ENCODE peak calls at places on chromosomes 6 and 20, in five cellular contexts. B is GM12878, A is SK-N-SH, T is HepG2, H is K562. O is an unnamed sample.

GRCh38 chr6:159805418-159806020 is 5.4 kb downstream of the PNLDC1 start:
- DNase-seq in H (no peak), A (no peak), B (no peak), T (no peak), O (no peak)

GRCh38 chr20:4076671-4077070 is 61.3 kb upstream of the RNF24 start:
- DNase-seq in T (no peak), H (no peak), A (no peak), B (no peak), O (peak)

GRCh38 chr6:154958469-154958868 is 36.6 kb upstream of the TIAM2 start:
- DNase-seq in T (no peak), H (no peak), A (no peak), B (no peak), O (no peak)

GRCh38 chr6:154319231-154319858 is 37.3 kb downstream of the IPCEF1 start:
- DNase-seq in T (no peak), A (peak), B (no peak), H (no peak), O (no peak)

GRCh38 chr6:28751514-28751913 is 172.3 kb downstream of the TRIM27 start:
- DNase-seq in A (no peak), H (no peak), T (no peak), B (no peak), O (no peak)

GRCh38 chr6:83708970-83709747 is at the start of gene SNAP91:
- DNase-seq in T (no peak), H (no peak), A (peak), B (no peak), O (peak)

GRCh38 chr20:42024653-42025052 is 406.5 kb upstream of the CHD6 start:
- DNase-seq in T (no peak), B (no peak), A (no peak), H (no peak), O (peak)

GRCh38 chr20:17036546-17036945 is 190.3 kb upstream of the PCSK2 start:
- DNase-seq in B (no peak), A (no peak), H (no peak), T (no peak), O (no peak)

GRCh38 chr6:89508755-89509563 is 76.0 kb downstream of the ANKRD6 start:
- DNase-seq in H (no peak), T (peak), B (no peak), A (no peak), O (no peak)

DNA sequence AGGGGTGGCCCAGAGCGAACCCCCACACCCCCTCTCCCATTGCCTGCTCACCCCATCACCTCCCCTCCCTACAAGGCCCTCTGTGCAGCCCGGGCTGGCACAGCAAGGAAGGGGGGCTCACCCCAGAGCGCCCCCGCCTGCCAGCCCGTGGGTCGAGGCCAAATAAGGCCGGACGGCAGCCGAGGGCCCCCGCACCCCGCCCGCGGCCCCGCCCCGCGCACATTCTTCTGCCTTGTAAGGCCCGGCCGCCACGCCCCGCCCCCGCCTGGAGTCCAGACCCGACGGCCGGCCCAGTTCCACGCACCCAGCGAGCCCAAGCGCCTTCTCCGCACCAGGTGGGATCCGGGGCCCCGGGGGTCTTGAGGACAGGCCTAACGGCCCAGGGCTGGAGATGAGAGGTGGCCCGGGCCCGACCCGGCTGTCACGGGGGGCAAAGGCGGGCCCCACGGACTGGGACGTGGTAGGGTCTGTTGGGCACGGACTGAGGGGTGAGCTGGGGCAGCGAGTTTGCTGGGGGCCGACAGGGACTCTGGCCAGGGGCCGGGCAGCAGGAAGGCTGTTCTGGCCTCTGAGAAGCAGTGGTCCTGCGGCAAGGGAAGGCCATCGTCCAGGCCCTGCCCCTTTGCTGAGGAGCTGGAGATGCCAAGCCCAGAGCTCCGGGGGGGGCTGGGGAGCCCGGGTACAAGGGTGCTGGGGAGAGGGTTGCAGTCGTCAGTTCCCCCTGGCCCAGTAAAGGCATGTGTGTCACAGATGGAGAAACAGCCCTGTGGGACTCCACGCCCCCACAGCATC is at the start of gene MYL9:
- DNase-seq in H (peak), T (no peak), B (no peak), A (no peak), O (no peak)
- TF ChIP-seq FOXM1 in H (no peak), T (no peak), B (no peak), A (no peak), O (no peak)

GRCh38 chr6:67887419-67887746 is 747.7 kb upstream of the ADGRB3 start:
- DNase-seq in B (no peak), H (no peak), T (no peak), A (no peak), O (no peak)
- TF ChIP-seq FOXM1 in B (no peak), H (no peak), T (no peak), A (no peak), O (no peak)

GRCh38 chr6:33641144-33641543 is 20.0 kb downstream of the ITPR3 start:
- DNase-seq in B (no peak), T (no peak), H (no peak), A (no peak), O (no peak)
- TF ChIP-seq FOXM1 in B (no peak), T (no peak), H (no peak), A (no peak), O (no peak)

GRCh38 chr20:37611852-37612251 is 82.0 kb upstream of the CTNNBL1 start:
- DNase-seq in T (no peak), H (no peak), B (no peak), A (no peak), O (no peak)

GRCh38 chr20:37610203-37610798 is 82.6 kb upstream of the BLCAP start:
- DNase-seq in A (no peak), T (no peak), B (no peak), H (no peak), O (no peak)

GRCh38 chr20:37619496-37619895 is 74.3 kb upstream of the CTNNBL1 start:
- DNase-seq in H (no peak), T (no peak), A (no peak), B (no peak), O (no peak)

GRCh38 chr20:37611346-37611745 is 82.5 kb upstream of the CTNNBL1 start:
- DNase-seq in T (no peak), A (no peak), B (no peak), H (no peak), O (no peak)

DNA sequence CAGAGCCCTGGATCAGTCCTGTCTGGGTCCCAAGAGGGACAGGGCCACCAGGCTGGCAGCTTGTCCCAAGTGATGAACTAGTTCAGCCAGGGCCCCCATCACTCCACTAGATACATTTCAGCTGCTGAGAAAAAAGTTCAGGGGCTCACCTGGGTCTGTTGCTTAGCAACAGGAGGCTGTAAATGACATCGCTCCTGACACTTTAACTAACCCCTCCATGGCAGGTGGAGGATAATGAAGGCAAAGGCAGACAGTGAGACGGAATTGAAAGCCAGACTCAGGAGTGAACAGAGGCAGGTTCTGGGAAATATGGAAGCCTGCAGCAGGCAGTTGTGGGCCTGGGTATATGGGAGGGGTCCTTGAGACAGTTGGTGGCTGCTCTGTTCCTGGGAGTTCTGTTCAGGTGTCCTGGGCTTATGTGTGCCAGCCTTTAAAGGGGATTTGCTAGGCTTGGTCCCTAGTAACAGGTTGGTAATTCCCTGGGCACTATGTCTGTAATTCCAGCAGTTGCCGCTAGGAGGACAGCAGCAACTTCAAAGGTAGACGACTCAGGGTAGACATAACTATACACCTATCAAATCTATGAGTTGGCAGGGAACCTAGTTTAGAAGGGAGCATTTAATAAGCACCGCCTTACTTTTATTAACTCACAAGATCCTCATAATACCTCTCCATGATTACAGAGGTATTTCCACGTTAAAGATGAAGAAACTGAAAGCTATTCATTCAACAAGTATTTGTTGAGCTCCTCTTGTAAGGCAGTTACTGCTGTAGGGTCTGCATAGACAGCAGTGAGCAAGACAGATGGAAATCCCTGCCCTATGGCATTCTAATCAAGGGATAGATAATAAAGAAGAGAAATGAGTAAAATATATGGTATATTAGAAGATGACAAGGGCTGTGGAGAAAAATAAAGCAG is 78.1 kb upstream of the CTNNBL1 start:
- DNase-seq in H (peak), B (no peak), A (peak), T (peak), O (peak)
- TF ChIP-seq FOXM1 in H (no peak), B (no peak), A (no peak), T (no peak), O (no peak)

GRCh38 chr6:25009351-25009750 is 73.6 kb upstream of the RIPOR2 start:
- DNase-seq in A (no peak), T (no peak), B (no peak), H (no peak), O (no peak)

GRCh38 chr6:25012657-25013056 is 76.9 kb upstream of the RIPOR2 start:
- DNase-seq in H (no peak), B (no peak), T (no peak), A (no peak), O (no peak)

GRCh38 chr6:25010166-25010565 is 74.4 kb upstream of the RIPOR2 start:
- DNase-seq in T (no peak), A (no peak), B (no peak), H (no peak), O (no peak)

GRCh38 chr6:25013249-25013648 is 77.5 kb upstream of the RIPOR2 start:
- DNase-seq in T (no peak), H (no peak), B (no peak), A (no peak), O (no peak)

DNA sequence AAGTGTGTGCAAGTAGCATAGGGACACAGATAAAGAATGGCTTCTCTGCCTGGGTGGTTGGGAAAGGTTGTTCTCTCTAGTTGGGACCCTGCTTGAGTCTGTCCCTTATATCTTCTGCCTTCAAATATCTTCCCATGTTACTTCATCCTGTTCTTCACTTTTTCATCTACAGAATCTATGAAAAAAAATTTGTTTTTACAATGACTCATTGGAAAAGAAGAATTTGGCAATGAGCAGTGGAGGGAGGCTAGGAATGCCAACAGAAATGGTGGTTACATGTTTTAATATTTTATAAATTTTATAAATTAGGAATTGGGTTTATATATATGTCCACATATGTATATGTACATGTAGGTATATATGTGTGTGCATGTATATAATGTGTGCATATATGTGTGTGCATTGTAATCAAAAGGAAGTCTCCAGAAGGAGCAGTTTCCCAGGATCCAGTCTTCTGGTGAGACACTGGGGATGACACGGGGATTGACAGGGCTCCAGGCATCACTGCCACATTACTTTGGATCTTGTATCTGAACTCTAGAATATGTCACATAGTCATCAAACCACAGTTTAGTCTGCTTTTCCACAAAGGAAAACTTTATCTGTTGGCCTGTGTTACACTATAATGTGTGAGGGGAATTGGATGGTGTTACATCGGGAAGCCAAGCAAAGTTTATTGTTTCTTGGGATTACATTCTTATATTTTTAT is 75.3 kb upstream of the RIPOR2 start:
- DNase-seq in T (no peak), H (no peak), B (no peak), A (no peak), O (no peak)
- TF ChIP-seq FOXM1 in T (no peak), H (no peak), B (no peak), A (no peak), O (no peak)

GRCh38 chr20:59624401-59624800 is 20.1 kb downstream of the PHACTR3 start:
- DNase-seq in A (no peak), B (no peak), T (no peak), H (no peak), O (no peak)
- TF ChIP-seq FOXM1 in A (no peak), B (no peak), T (no peak), H (no peak), O (no peak)

DNA sequence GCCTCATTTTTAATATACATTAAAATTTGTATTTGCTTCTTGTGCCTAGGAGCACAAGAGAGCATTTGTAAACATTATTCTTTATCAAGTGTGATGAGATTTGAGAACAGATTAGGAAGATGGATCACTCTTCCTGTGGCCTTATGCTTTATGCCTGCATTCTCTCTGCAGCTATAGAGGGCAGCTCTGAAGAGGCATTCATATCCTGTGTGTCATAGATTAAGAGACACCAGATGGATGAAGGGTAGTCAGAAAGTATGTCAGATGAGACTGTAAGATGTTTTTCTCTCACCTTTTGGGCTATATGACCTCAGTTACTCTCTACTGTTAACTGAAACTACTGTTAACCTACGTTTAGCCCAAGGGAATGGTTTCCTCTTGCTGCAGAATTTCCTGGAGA is 61.4 kb downstream of the DNAH8 start:
- DNase-seq in T (no peak), B (no peak), H (no peak), A (peak), O (no peak)
- TF ChIP-seq FOXM1 in T (no peak), B (no peak), H (no peak), A (no peak), O (no peak)

GRCh38 chr20:40173877-40174276 is 515.2 kb downstream of the MAFB start:
- DNase-seq in A (no peak), B (no peak), H (no peak), T (no peak), O (no peak)
- TF ChIP-seq FOXM1 in A (no peak), B (no peak), H (no peak), T (no peak), O (no peak)

GRCh38 chr6:132695773-132696172 is 18.1 kb downstream of the VNN1 start:
- DNase-seq in B (no peak), H (no peak), T (no peak), A (no peak), O (no peak)
- TF ChIP-seq FOXM1 in B (no peak), H (no peak), T (no peak), A (no peak), O (no peak)

DNA sequence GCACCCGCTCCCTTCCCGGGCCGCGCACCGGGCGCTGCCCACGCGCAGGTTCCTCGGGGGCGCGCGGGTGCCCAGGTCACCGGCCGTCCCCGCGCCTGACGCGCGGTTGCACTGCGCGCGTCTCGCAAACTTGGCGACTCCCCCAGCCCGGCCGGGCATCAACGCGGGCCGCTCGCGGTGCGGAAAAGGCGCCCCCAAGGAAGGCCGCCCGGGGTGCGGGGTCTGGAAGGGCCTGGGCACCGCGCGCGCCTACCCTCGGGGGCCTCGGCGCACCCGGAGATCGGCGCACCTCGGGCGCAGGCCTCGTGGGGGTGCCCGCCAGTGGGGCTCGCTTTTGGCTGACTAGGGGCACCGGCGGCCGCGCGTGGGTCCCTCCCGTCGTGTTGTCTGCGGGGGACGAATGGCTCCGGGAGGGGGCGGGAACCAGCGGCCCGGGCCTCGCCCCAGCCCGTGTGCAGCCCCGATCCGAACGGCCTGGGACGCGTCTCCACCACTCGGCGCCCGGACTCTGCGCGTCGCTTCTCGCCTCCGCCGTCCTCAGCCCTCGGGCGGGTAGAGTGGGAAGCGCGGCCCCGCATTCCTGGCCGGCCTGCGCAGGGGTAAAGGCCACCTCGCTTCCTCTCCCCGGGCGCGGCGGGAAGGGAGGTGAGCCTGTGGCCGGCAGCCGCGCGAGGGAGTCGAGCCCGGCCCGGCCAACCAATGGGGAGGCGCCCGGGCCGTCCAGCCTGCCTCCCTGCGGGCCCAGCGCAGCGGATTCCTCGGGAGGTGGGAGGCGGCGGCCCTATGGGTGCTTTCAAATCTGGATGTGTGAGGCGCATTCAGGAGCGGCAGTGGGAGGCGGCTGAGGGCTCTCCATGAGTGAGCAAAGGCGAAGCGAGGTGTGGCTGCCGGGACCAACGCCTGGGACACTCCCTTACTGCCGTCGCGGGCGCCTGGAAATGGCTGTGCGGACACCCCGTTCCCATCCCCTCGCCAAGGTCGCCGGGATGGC is 927 bp upstream of the ZBTB46 start:
- DNase-seq in A (peak), T (peak), B (no peak), H (peak), O (no peak)
- TF ChIP-seq FOXM1 in A (no peak), T (no peak), B (no peak), H (no peak), O (no peak)

O was measured in HEK293T.